ENCODE peak calls at places on chromosome X, in nine cellular contexts. X is heart right ventricle, M is fibroblast of mammary gland, C is astrocyte of the cerebellum, V is sigmoid colon, Q is astrocyte of the spinal cord, G is thoracic aorta, Y is hepatocyte, A is IMR-90. L is an unnamed sample.

GRCh38 chrX:132622130-132622529 is 133.3 kb upstream of the MBNL3 start:
- DNase-seq in C (no peak), X (no peak), M (peak), Q (peak), V (no peak), A (peak), G (no peak), Y (peak), L (peak)

GRCh38 chrX:153433781-153434285 is 12.0 kb downstream of the TREX2 start:
- DNase-seq in M (no peak), Y (no peak), A (no peak), X (no peak), C (no peak), V (no peak), Q (no peak), G (no peak), L (no peak)

GRCh38 chrX:107374831-107375230 is 74.6 kb upstream of the FRMPD3 start:
- DNase-seq in M (no peak), C (no peak), V (no peak), A (no peak), Q (no peak), G (no peak), Y (no peak), X (no peak), L (no peak)

GRCh38 chrX:8773117-8773516 is 28.1 kb downstream of the FAM9A start:
- DNase-seq in Q (no peak), A (no peak), X (no peak), V (no peak), Y (no peak), M (no peak), C (no peak), G (no peak), L (no peak)

GRCh38 chrX:150377010-150377409 is 13.9 kb downstream of the MAMLD1 start:
- DNase-seq in V (no peak), G (no peak), C (no peak), Q (no peak), X (no peak), A (no peak), Y (no peak), M (no peak), L (no peak)

GRCh38 chrX:39445336-39445735 is 644.1 kb downstream of the MID1IP1 start:
- DNase-seq in M (no peak), X (no peak), V (no peak), Y (no peak), G (no peak), Q (no peak), A (no peak), C (no peak), L (no peak)

GRCh38 chrX:23248187-23248586 is 86.5 kb upstream of the PTCHD1 start:
- DNase-seq in C (no peak), G (no peak), A (no peak), M (no peak), Y (no peak), X (no peak), Q (no peak), V (no peak), L (no peak)

GRCh38 chrX:17405225-17405969 is 30.4 kb downstream of the NHS start:
- DNase-seq in Q (no peak), C (no peak), Y (peak), X (no peak), V (no peak), A (peak), M (peak), G (no peak), L (peak)

GRCh38 chrX:110132450-110133114 is 129.7 kb downstream of the TMEM164 start:
- DNase-seq in M (no peak), Y (no peak), G (no peak), X (no peak), Q (no peak), A (peak), V (no peak), C (no peak), L (no peak)

GRCh38 chrX:150227873-150228272 is 135.2 kb upstream of the MAMLD1 start:
- DNase-seq in Q (no peak), G (no peak), X (no peak), Y (no peak), V (no peak), M (no peak), C (no peak), A (no peak), L (no peak)

GRCh38 chrX:70998402-70999027 is 67.6 kb upstream of the SLC7A3 start:
- DNase-seq in C (peak), Q (peak), A (peak), V (no peak), Y (peak), M (peak), X (no peak), G (no peak), L (peak)

GRCh38 chrX:154349359-154349935 is 25.0 kb downstream of the FLNA start:
- DNase-seq in X (no peak), A (no peak), V (peak), Q (no peak), C (no peak), G (no peak), Y (no peak), M (no peak), L (no peak)

GRCh38 chrX:149937881-149938426 is 337 bp downstream of the EOLA2 start:
- DNase-seq in G (no peak), Y (peak), A (peak), Q (peak), C (no peak), X (no peak), M (no peak), V (peak), L (no peak)

GRCh38 chrX:41912922-41913321 is 10.4 kb downstream of the CASK start:
- DNase-seq in G (no peak), Y (no peak), C (no peak), X (no peak), Q (peak), V (no peak), A (peak), M (no peak), L (peak)

GRCh38 chrX:20143539-20143938 is 1.9 kb upstream of the EIF1AX start:
- DNase-seq in A (no peak), Q (no peak), C (no peak), V (no peak), G (no peak), Y (no peak), X (no peak), M (no peak), L (no peak)

GRCh38 chrX:39928704-39929439 is 168.9 kb downstream of the BCOR start:
- DNase-seq in Q (no peak), Y (no peak), M (no peak), A (no peak), X (no peak), V (no peak), G (no peak), C (no peak), L (no peak)

GRCh38 chrX:19839770-19840254 is 47.6 kb downstream of the SH3KBP1 start:
- DNase-seq in M (no peak), A (no peak), G (no peak), C (no peak), Q (no peak), X (no peak), Y (no peak), V (no peak), L (no peak)

DNA sequence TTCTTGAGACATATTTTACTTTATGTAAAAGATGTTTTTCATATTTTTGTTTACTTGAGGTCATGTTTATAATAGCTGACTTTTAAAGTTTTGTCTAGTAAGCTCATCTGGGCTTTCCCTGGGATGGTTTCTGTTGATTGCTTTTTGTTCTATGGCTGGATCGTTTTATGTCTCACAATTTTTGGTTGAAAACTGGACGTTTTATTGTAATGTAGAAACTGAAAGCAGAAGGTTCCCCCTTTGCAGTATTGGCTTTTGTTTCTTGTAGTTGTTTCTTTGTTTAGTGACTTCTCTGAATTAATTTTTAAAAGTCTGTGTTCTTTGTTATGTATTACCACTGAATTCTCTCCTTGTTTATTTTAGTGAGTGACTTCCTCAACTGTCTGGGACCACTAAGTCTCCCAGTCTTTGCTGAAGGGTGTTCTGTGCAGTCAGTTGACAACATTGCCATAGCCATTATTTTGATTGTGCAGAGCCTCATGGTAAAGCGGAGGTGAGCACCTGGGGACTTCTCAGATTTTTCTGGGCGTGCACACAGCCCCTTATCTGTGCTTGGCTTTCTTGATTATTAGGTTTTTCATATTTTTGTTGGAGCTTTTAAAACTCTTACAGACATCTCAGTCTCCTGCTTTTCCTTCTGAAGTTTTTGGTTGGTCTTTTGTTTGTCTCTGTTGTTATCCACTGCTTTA is 31.0 kb downstream of the KDM6A start:
- DNase-seq in G (no peak), X (no peak), V (no peak), Y (no peak), M (no peak), C (no peak), A (no peak), Q (no peak), L (no peak)
- H3K4me3 ChIP-seq in G (no peak), X (no peak), V (no peak), Y (no peak), M (no peak), C (no peak), A (no peak), Q (no peak), L (no peak)

GRCh38 chrX:85627363-85627762 is 247.9 kb upstream of the POF1B start:
- DNase-seq in V (no peak), Y (no peak), A (peak), Q (no peak), C (no peak), X (no peak), M (no peak), G (no peak), L (no peak)
- TF ChIP-seq CTCF in V (no peak), Y (peak), A (peak), Q (no peak), C (no peak), X (no peak), M (peak), G (no peak), L (peak)

GRCh38 chrX:53316860-53317237 is 35.5 kb upstream of the IQSEC2 start:
- DNase-seq in M (no peak), X (no peak), Y (no peak), G (no peak), V (no peak), A (no peak), C (no peak), Q (no peak), L (no peak)

GRCh38 chrX:53320543-53321215 is 39.3 kb upstream of the IQSEC2 start:
- DNase-seq in C (no peak), Y (peak), X (peak), V (no peak), M (no peak), Q (no peak), G (no peak), A (no peak), L (no peak)

GRCh38 chrX:53317365-53318069 is 36.1 kb upstream of the IQSEC2 start:
- DNase-seq in V (peak), C (no peak), G (peak), Y (peak), A (peak), Q (peak), M (peak), X (peak), L (peak)

GRCh38 chrX:53319614-53320542 is 38.5 kb upstream of the IQSEC2 start:
- DNase-seq in V (no peak), Y (no peak), A (no peak), M (no peak), C (no peak), Q (no peak), G (no peak), X (no peak), L (no peak)

GRCh38 chrX:53318766-53319353 is 37.5 kb upstream of the IQSEC2 start:
- DNase-seq in G (no peak), A (no peak), M (no peak), Q (no peak), X (no peak), V (no peak), C (no peak), Y (no peak), L (no peak)
- H3K4me3 ChIP-seq in G (no peak), A (no peak), M (no peak), Q (no peak), X (no peak), V (no peak), C (no peak), Y (no peak), L (peak)

GRCh38 chrX:13851996-13852695 is 35.3 kb upstream of the GPM6B start:
- DNase-seq in A (no peak), G (no peak), C (no peak), V (no peak), X (no peak), M (no peak), Y (no peak), Q (no peak), L (no peak)
- TF ChIP-seq CTCF in A (no peak), G (no peak), C (no peak), V (no peak), X (no peak), M (no peak), Y (no peak), Q (no peak), L (no peak)

DNA sequence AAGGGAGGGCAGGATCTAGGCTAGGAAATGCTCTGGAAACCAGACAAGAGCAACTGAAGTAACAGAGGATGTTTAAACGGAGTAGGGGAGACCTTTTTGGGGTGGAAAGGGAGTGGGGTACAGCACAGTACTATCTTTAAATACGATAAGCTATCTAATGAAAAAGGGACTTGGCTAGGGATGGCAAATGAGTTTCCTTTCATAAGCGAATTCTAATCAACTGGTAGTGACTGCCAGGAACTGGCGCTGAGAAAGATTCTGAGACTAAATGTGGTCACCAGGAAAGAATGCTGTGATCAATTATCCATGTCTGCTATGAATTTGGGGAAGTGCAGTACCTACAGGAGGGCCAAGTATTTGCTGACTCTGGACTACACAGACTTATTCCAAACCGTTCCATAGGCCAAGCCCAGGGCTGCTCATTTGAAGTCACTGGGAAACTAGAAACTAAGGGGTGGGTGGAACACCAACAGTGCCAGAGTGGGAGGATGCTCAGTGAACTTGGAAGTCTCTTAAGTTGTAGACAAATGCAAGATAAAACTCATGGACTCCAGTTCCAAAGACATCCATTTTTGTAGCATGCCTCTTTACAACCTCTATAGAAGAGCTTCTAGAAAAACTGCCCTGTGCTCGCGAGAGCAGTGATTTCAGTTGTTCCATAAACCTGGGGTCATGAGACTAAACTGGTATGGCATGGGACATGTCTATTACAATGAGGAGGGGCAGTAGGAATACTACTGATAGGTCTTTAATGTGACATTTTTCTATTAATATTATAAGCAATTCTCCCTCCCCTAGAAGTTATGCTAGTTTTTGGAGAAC is 2.0 kb downstream of the TRAPPC2 start:
- DNase-seq in G (no peak), C (peak), M (peak), A (no peak), V (no peak), X (no peak), Y (no peak), Q (no peak), L (peak)
- H3K4me3 ChIP-seq in G (no peak), C (no peak), M (no peak), A (no peak), V (no peak), X (no peak), Y (no peak), Q (no peak), L (no peak)